ENCODE peak calls at places on chromosome 15, in five cellular contexts. R is breast epithelium, U is lower lobe of right lung, S is astrocyte of the cerebellum, G is A673. H is an unnamed sample.

GRCh38 chr15:33370225-33371020 is 59.7 kb downstream of the RYR3 start:
- DNase-seq in R (no peak), U (no peak), S (no peak), G (no peak), H (no peak)

GRCh38 chr15:79073336-79073735 is 17.2 kb downstream of the RASGRF1 start:
- DNase-seq in R (no peak), U (no peak), S (no peak), G (no peak), H (peak)

GRCh38 chr15:80607288-80607980 is 87.7 kb upstream of the ABHD17C start:
- DNase-seq in R (no peak), U (no peak), S (no peak), G (no peak), H (no peak)

GRCh38 chr15:84605225-84605882 is 4.5 kb downstream of the ZSCAN2 start:
- DNase-seq in R (no peak), U (no peak), S (no peak), G (no peak), H (no peak)

GRCh38 chr15:99574502-99574901 is 8.7 kb downstream of the MEF2A start:
- DNase-seq in R (no peak), U (no peak), S (no peak), G (no peak), H (no peak)

GRCh38 chr15:88564741-88565140 is 18.3 kb upstream of the DET1 start:
- DNase-seq in R (no peak), U (no peak), S (no peak), G (no peak), H (no peak)

GRCh38 chr15:80609512-80609946 is 85.6 kb upstream of the ABHD17C start:
- DNase-seq in R (no peak), U (no peak), S (no peak), G (peak), H (no peak)

GRCh38 chr15:74185949-74186348 is 12.4 kb downstream of the ISLR start:
- DNase-seq in R (no peak), U (no peak), S (no peak), G (no peak), H (no peak)

GRCh38 chr15:82851981-82852511 is 42.6 kb downstream of the WHAMM start:
- DNase-seq in R (peak), U (no peak), S (peak), G (peak), H (no peak)

GRCh38 chr15:31333119-31333518 is 6.5 kb downstream of the KLF13 start:
- DNase-seq in R (no peak), U (peak), S (no peak), G (no peak), H (peak)

GRCh38 chr15:40439461-40440299 is 1.1 kb upstream of the BAHD1 start:
- DNase-seq in R (peak), U (peak), S (no peak), G (peak), H (peak)

GRCh38 chr15:50315814-50316630 is 39.0 kb downstream of the GABPB1 start:
- DNase-seq in R (no peak), U (no peak), S (peak), G (peak), H (no peak)

GRCh38 chr15:41512512-41513281 is 930 bp downstream of the LTK start:
- DNase-seq in R (no peak), U (no peak), S (no peak), G (peak), H (no peak)

GRCh38 chr15:67120009-67120838 is 54.8 kb downstream of the SMAD3 start:
- DNase-seq in R (no peak), U (no peak), S (no peak), G (no peak), H (no peak)

DNA sequence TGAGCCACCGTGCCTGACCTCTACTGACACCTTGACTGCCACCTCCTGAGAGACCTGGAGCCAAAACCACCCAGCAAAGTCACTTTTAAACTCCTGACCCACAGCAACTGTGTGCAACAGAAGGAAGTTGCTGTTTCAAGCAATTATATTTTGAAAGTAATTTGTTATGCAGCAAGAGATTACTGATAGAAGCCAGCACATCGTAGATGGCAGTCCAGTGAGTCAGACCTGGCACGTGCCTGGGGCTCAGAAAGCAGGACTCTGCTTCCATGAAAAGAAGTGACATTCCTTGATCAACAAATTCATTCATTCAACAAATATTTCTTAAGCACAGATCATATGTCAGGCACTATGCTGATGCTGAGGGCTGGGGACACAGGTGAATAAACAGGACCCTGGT is 5.7 kb upstream of the CSPG4 start:
- DNase-seq in R (no peak), U (no peak), S (no peak), G (no peak), H (no peak)
- H3K4me3 ChIP-seq in R (no peak), U (no peak), S (no peak), G (no peak), H (no peak)

GRCh38 chr15:93048426-93048721 is 40.6 kb downstream of the RGMA start:
- DNase-seq in R (no peak), U (no peak), S (no peak), G (no peak), H (no peak)
- H3K4me3 ChIP-seq in R (no peak), U (no peak), S (no peak), G (no peak), H (no peak)

GRCh38 chr15:96328101-96328958 is 2.2 kb upstream of the NR2F2 start:
- DNase-seq in R (no peak), U (no peak), S (no peak), G (peak), H (no peak)
- H3K4me3 ChIP-seq in R (no peak), U (peak), S (peak), G (peak), H (peak)

GRCh38 chr15:48330045-48330840 is 986 bp upstream of the DUT start:
- DNase-seq in R (no peak), U (no peak), S (no peak), G (peak), H (no peak)

GRCh38 chr15:48332642-48333034 is 1.4 kb downstream of the DUT start:
- DNase-seq in R (no peak), U (no peak), S (no peak), G (no peak), H (no peak)

GRCh38 chr15:48331796-48332641 is 790 bp downstream of the DUT start:
- DNase-seq in R (peak), U (peak), S (peak), G (peak), H (peak)

GRCh38 chr15:48333553-48333952 is 2.3 kb downstream of the DUT start:
- DNase-seq in R (no peak), U (no peak), S (no peak), G (peak), H (no peak)

GRCh38 chr15:48330855-48331795 is at the start of gene DUT:
- DNase-seq in R (peak), U (peak), S (peak), G (peak), H (peak)
- H3K4me3 ChIP-seq in R (peak), U (peak), S (peak), G (peak), H (peak)

H was measured in pancreas.